ENCODE peak calls at places on chromosomes 16 and 17, in eight cellular contexts. B is naive thymus-derived CD4-positive, alpha-beta T cell; N is head of caudate nucleus; I is glutamatergic neuron; L is HEK293T; U is EL; W is T-helper 2 cell; H is activated naive CD8-positive, alpha-beta T cell treated with anti-CD3 and anti-CD28 coated beads, Interleukin-2, amount 50 U/mL, for 16 hours. D is an unnamed sample.

GRCh38 chr17:67800495-67800928 is 24.8 kb upstream of the BPTF start:
- DNase-seq in L (peak; percentile 82), I (peak; percentile 82), B (peak; percentile 27), H (no peak), U (peak; percentile 79), W (peak; percentile 10), N (peak; percentile 66), D (peak; percentile 47)

GRCh38 chr16:67915831-67916723 is 15.6 kb downstream of the CTRL start:
- DNase-seq in I (no peak), B (no peak), U (no peak), L (no peak), N (no peak), W (no peak), H (no peak), D (no peak)

GRCh38 chr16:64791756-64792155 is 330.1 kb downstream of the CDH11 start:
- DNase-seq in W (no peak), B (no peak), H (no peak), N (no peak), L (no peak), U (no peak), I (no peak), D (no peak)

GRCh38 chr16:4200000-4200780 is 41.7 kb downstream of the SRL start:
- DNase-seq in N (peak; percentile 45), W (no peak), B (peak; percentile 23), U (peak; percentile 69), H (no peak), L (peak; percentile 56), I (peak; percentile 80), D (no peak)

GRCh38 chr17:63949576-63950250 is 17.6 kb upstream of the CD79B start:
- DNase-seq in I (no peak), U (no peak), N (no peak), H (no peak), B (no peak), L (no peak), W (no peak), D (no peak)

GRCh38 chr17:248337-249235 is 67.1 kb upstream of the DOC2B start:
- DNase-seq in B (no peak), I (no peak), W (no peak), N (no peak), U (no peak), L (no peak), H (no peak), D (no peak)

GRCh38 chr17:78197147-78197830 is 10.1 kb downstream of the AFMID start:
- DNase-seq in I (no peak), U (no peak), N (no peak), W (no peak), L (no peak), B (no peak), H (no peak), D (no peak)

GRCh38 chr17:27631409-27631755 is 394 bp downstream of the LGALS9 start:
- DNase-seq in U (no peak), W (no peak), L (no peak), N (no peak), H (no peak), B (peak; percentile 32), I (no peak), D (no peak)

GRCh38 chr16:53804467-53804866 is 100.5 kb downstream of the FTO start:
- DNase-seq in L (no peak), U (no peak), W (no peak), I (no peak), N (no peak), B (no peak), H (no peak), D (no peak)

GRCh38 chr17:5741810-5742209 is 157.5 kb upstream of the NLRP1 start:
- DNase-seq in H (no peak), B (no peak), U (no peak), W (no peak), I (no peak), L (no peak), N (no peak), D (no peak)

GRCh38 chr16:23504453-23505179 is 5.7 kb downstream of the GGA2 start:
- DNase-seq in U (peak; percentile 97), B (no peak), W (peak; percentile 78), H (peak; percentile 8), I (peak; percentile 37), N (no peak), L (peak; percentile 20), D (peak; percentile 68)

GRCh38 chr16:48300391-48300856 is 53.1 kb upstream of the ABCC11 start:
- DNase-seq in I (no peak), L (no peak), W (no peak), U (peak; percentile 54), B (no peak), N (no peak), H (no peak), D (no peak)

GRCh38 chr17:59572301-59572924 is 7.0 kb downstream of the DHX40 start:
- DNase-seq in U (peak; percentile 11), H (no peak), I (no peak), N (no peak), B (no peak), W (no peak), L (no peak), D (no peak)

GRCh38 chr17:78421534-78422266 is 43.3 kb downstream of the PGS1 start:
- DNase-seq in W (peak; percentile 44), L (peak; percentile 90), U (peak; percentile 68), B (peak; percentile 68), I (peak; percentile 89), H (peak; percentile 41), N (peak; percentile 78), D (peak; percentile 56)

GRCh38 chr16:84686702-84687298 is 13.0 kb upstream of the USP10 start:
- DNase-seq in U (no peak), I (no peak), W (no peak), H (no peak), L (no peak), N (no peak), B (no peak), D (no peak)

GRCh38 chr16:58500329-58501241 is 642 bp downstream of the NDRG4 start:
- DNase-seq in U (no peak), H (no peak), W (no peak), B (no peak), N (no peak), L (no peak), I (peak; percentile 48), D (no peak)

GRCh38 chr16:11430601-11431317 is 85.5 kb downstream of the RMI2 start:
- DNase-seq in L (no peak), W (no peak), I (no peak), H (no peak), B (no peak), U (no peak), N (no peak), D (no peak)

GRCh38 chr16:57753448-57754353 is 18.1 kb downstream of the KATNB1 start:
- DNase-seq in W (no peak), B (no peak), L (no peak), H (no peak), U (no peak), I (no peak), N (no peak), D (no peak)

GRCh38 chr17:56681561-56682266 is 88.2 kb downstream of the NOG start:
- DNase-seq in N (no peak), U (peak; percentile 87), B (no peak), W (peak; percentile 5), L (no peak), I (no peak), H (no peak), D (peak; percentile 67)

GRCh38 chr17:10646393-10646990 is 10.6 kb downstream of the MYH3 start:
- DNase-seq in L (peak; percentile 73), H (peak; percentile 56), I (peak; percentile 88), U (peak; percentile 70), B (peak; percentile 75), N (peak; percentile 73), W (peak; percentile 14), D (peak; percentile 63)

GRCh38 chr16:66342294-66342900 is 24.1 kb upstream of the CDH5 start:
- DNase-seq in B (no peak), L (peak; percentile 82), W (no peak), H (no peak), N (peak; percentile 30), I (peak; percentile 86), U (peak; percentile 16), D (no peak)

GRCh38 chr17:8162997-8163977 is 539 bp upstream of the VAMP2 start:
- DNase-seq in I (peak; percentile 88), L (peak; percentile 72), W (no peak), H (no peak), U (no peak), N (no peak), B (peak; percentile 14), D (no peak)

GRCh38 chr17:49887086-49887743 is 39.3 kb upstream of the TAC4 start:
- DNase-seq in L (no peak), H (no peak), B (no peak), U (peak; percentile 16), N (no peak), I (no peak), W (no peak), D (no peak)

GRCh38 chr17:82859431-82860403 is 19.9 kb upstream of the ZNF750 start:
- DNase-seq in N (no peak), L (no peak), U (peak; percentile 71), H (no peak), B (peak; percentile 61), W (peak; percentile 64), I (no peak), D (peak; percentile 71)

GRCh38 chr17:71995570-71995969 is 125.2 kb upstream of the SOX9 start:
- DNase-seq in U (peak; percentile 53), H (no peak), L (no peak), B (no peak), W (no peak), I (no peak), N (no peak), D (no peak)

GRCh38 chr17:8122923-8123694 is 797 bp downstream of the HES7 start:
- DNase-seq in U (peak; percentile 57), I (peak; percentile 55), H (no peak), W (no peak), L (no peak), N (peak; percentile 9), B (peak; percentile 56), D (no peak)

GRCh38 chr17:82787081-82787848 is 35.4 kb downstream of the TBCD start:
- DNase-seq in I (no peak), W (no peak), B (no peak), U (no peak), N (peak; percentile 25), L (no peak), H (no peak), D (no peak)

GRCh38 chr16:67883872-67884261 is 818 bp upstream of the NRN1L start:
- DNase-seq in B (peak; percentile 76), I (peak; percentile 75), U (peak; percentile 37), W (peak; percentile 54), H (peak; percentile 42), N (peak; percentile 69), L (peak; percentile 74), D (peak; percentile 70)

GRCh38 chr16:66668777-66669444 is 27.6 kb downstream of the CMTM4 start:
- DNase-seq in L (no peak), I (no peak), U (peak; percentile 41), W (no peak), N (no peak), H (no peak), B (no peak), D (no peak)

GRCh38 chr16:49588729-49589384 is 215.3 kb downstream of the C16orf78 start:
- DNase-seq in N (no peak), H (no peak), I (no peak), W (no peak), U (no peak), L (no peak), B (no peak), D (no peak)

GRCh38 chr17:69473801-69474170 is 59.3 kb downstream of the MAP2K6 start:
- DNase-seq in U (peak; percentile 12), W (no peak), N (no peak), L (no peak), B (no peak), H (no peak), I (no peak), D (no peak)

GRCh38 chr16:18797746-18798145 is 3.6 kb downstream of the ARL6IP1 start:
- DNase-seq in U (no peak), N (no peak), I (no peak), W (no peak), L (no peak), B (no peak), H (no peak), D (no peak)

GRCh38 chr17:12624221-12624620 is 41.5 kb upstream of the MYOCD start:
- DNase-seq in N (no peak), L (no peak), I (no peak), W (no peak), U (no peak), H (no peak), B (no peak), D (no peak)

GRCh38 chr17:38568274-38568673 is 37.5 kb downstream of the SRCIN1 start:
- DNase-seq in N (no peak), L (no peak), H (no peak), I (no peak), W (no peak), B (no peak), U (no peak), D (no peak)

D was measured in immature natural killer cell.